ENCODE peak calls at places on chromosomes 4 and X, in nine cellular contexts. X is NCI-H460; B is fibroblast of the conjunctiva; H is stimulated activated CD8-positive, alpha-beta memory T cell treated with anti-CD3 and anti-CD28 coated beads, Interleukin-12 subunit alpha, Interleukin-12 subunit beta, amount 100 ng/mL, for 1 hour; E is type B pancreatic cell; A is AG08396; D is GM13976; L is activated naive CD4-positive, alpha-beta T cell treated with anti-CD3 and anti-CD28 coated beads, Interleukin-2, amount 10 ng/mL, durations not matched to agents 7 days and 5 days; I is mammary epithelial cell. Y is an unnamed sample.

GRCh38 chr4:54228563-54229501 is at the start of gene PDGFRA:
- DNase-seq in X (no peak), B (peak; percentile 97), H (no peak), E (no peak), A (peak; percentile 75), D (no peak), L (no peak), I (no peak), Y (peak; percentile 80)

GRCh38 chr4:152605641-152606304 is 69.9 kb upstream of the FBXW7 start:
- DNase-seq in X (no peak), B (no peak), H (no peak), E (no peak), A (peak; percentile 46), D (no peak), L (no peak), I (no peak), Y (no peak)

GRCh38 chrX:34632404-34632803 is 24.7 kb downstream of the TMEM47 start:
- DNase-seq in X (no peak), B (no peak), H (no peak), E (no peak), A (no peak), D (no peak), L (no peak), I (no peak), Y (no peak)

GRCh38 chr4:145285928-145286327 is 105.5 kb upstream of the OTUD4 start:
- DNase-seq in X (no peak), B (no peak), H (no peak), E (no peak), A (peak; percentile 14), D (no peak), L (no peak), I (peak; percentile 35), Y (no peak)

GRCh38 chrX:39827959-39828358 is 269.8 kb downstream of the BCOR start:
- DNase-seq in X (no peak), B (no peak), H (no peak), E (no peak), A (no peak), D (peak; percentile 34), L (no peak), I (no peak), Y (no peak)

GRCh38 chrX:115367455-115367854 is 77.9 kb downstream of the LUZP4 start:
- DNase-seq in X (no peak), B (no peak), H (no peak), E (no peak), A (no peak), D (no peak), L (no peak), I (peak; percentile 72), Y (no peak)

GRCh38 chrX:110491846-110492620 is 133.4 kb downstream of the RTL9 start:
- DNase-seq in X (no peak), B (no peak), H (no peak), E (no peak), A (no peak), D (no peak), L (no peak), I (no peak), Y (no peak)

GRCh38 chr4:166290426-166290825 is 417.4 kb downstream of the TLL1 start:
- DNase-seq in X (no peak), B (no peak), H (no peak), E (no peak), A (no peak), D (no peak), L (no peak), I (no peak), Y (no peak)

GRCh38 chr4:181593703-181594102 is 649.5 kb upstream of the TENM3 start:
- DNase-seq in X (no peak), B (no peak), H (no peak), E (no peak), A (no peak), D (no peak), L (no peak), I (no peak), Y (no peak)

GRCh38 chr4:55032179-55032578 is 93.2 kb downstream of the KDR start:
- DNase-seq in X (no peak), B (no peak), H (no peak), E (no peak), A (no peak), D (no peak), L (no peak), I (no peak), Y (no peak)

GRCh38 chrX:48580662-48581061 is 6.4 kb downstream of the RBM3 start:
- DNase-seq in X (no peak), B (no peak), H (no peak), E (no peak), A (no peak), D (no peak), L (no peak), I (peak; percentile 59), Y (no peak)

GRCh38 chrX:110032534-110033161 is 29.7 kb downstream of the TMEM164 start:
- DNase-seq in X (no peak), B (no peak), H (no peak), E (no peak), A (no peak), D (no peak), L (no peak), I (no peak), Y (no peak)

GRCh38 chr4:37693450-37694190 is 7.4 kb upstream of the RELL1 start:
- DNase-seq in X (no peak), B (no peak), H (no peak), E (no peak), A (peak; percentile 71), D (no peak), L (no peak), I (peak; percentile 77), Y (peak; percentile 74)

GRCh38 chr4:140688711-140689598 is 67.2 kb downstream of the TBC1D9 start:
- DNase-seq in X (no peak), B (no peak), H (no peak), E (no peak), A (no peak), D (no peak), L (no peak), I (no peak), Y (no peak)

GRCh38 chrX:70664726-70665125 is 220.1 kb downstream of the DLG3 start:
- DNase-seq in X (peak; percentile 33), B (peak; percentile 3), H (no peak), E (no peak), A (peak; percentile 13), D (peak; percentile 24), L (peak; percentile 20), I (peak; percentile 9), Y (peak; percentile 0)

GRCh38 chr4:140633951-140634350 is 65.2 kb upstream of the UCP1 start:
- DNase-seq in X (no peak), B (no peak), H (no peak), E (no peak), A (no peak), D (no peak), L (no peak), I (no peak), Y (no peak)

GRCh38 chrX:24870143-24870542 is 145.6 kb downstream of the ARX start:
- DNase-seq in X (peak; percentile 12), B (no peak), H (no peak), E (no peak), A (peak; percentile 14), D (no peak), L (no peak), I (no peak), Y (no peak)

GRCh38 chr4:6548201-6548881 is 26.6 kb upstream of the MAN2B2 start:
- DNase-seq in X (peak; percentile 19), B (peak; percentile 9), H (no peak), E (no peak), A (peak; percentile 69), D (no peak), L (peak; percentile 25), I (peak; percentile 37), Y (no peak)

GRCh38 chrX:104098151-104098808 is 14.0 kb upstream of the ZCCHC18 start:
- DNase-seq in X (peak; percentile 61), B (peak; percentile 79), H (peak; percentile 20), E (no peak), A (peak; percentile 45), D (peak; percentile 38), L (peak; percentile 63), I (peak; percentile 73), Y (peak; percentile 21)

GRCh38 chrX:107775000-107775733 is 420 bp downstream of the TSC22D3 start:
- DNase-seq in X (no peak), B (no peak), H (no peak), E (no peak), A (no peak), D (peak; percentile 21), L (no peak), I (no peak), Y (no peak)

Y was measured in AG04449.